ENCODE peak calls at places on chromosomes 11 and 22, in five cellular contexts. N is GM12878, D is HepG2, Q is HCT116, R is H1. C is an unnamed sample.

GRCh38 chr22:48885271-48885918 is 942.3 kb downstream of the BRD1 start:
- DNase-seq in N (no peak), D (no peak), Q (no peak), R (no peak), C (no peak)

GRCh38 chr11:121696947-121697346 is 244.2 kb upstream of the SORL1-AS1 start:
- DNase-seq in N (no peak), R (no peak), D (no peak), Q (no peak), C (no peak)

GRCh38 chr11:26234451-26234850 is 97.5 kb upstream of the ANO3 start:
- DNase-seq in Q (no peak), R (no peak), D (no peak), N (no peak), C (no peak)

GRCh38 chr11:119461250-119461963 is 38.4 kb upstream of the THY1 start:
- DNase-seq in D (no peak), Q (no peak), N (no peak), R (no peak), C (no peak)

GRCh38 chr11:75677275-75677674 is 8.4 kb upstream of the MAP6 start:
- DNase-seq in R (no peak), D (no peak), N (no peak), Q (no peak), C (no peak)

GRCh38 chr11:28566643-28567042 is 458.5 kb downstream of the METTL15 start:
- DNase-seq in R (peak; percentile 50), D (no peak), N (no peak), Q (peak; percentile 52), C (peak; percentile 7)

GRCh38 chr11:11786234-11786633 is 55.5 kb upstream of the USP47 start:
- DNase-seq in N (no peak), D (no peak), Q (no peak), R (no peak), C (no peak)

GRCh38 chr11:79013509-79013908 is 427.3 kb downstream of the TENM4 start:
- DNase-seq in Q (no peak), R (no peak), N (no peak), D (no peak), C (no peak)

GRCh38 chr11:130455493-130456127 is 7.2 kb downstream of the ADAMTS15 start:
- DNase-seq in D (no peak), N (no peak), R (no peak), Q (no peak), C (no peak)

GRCh38 chr11:88378422-88379066 is 41.0 kb upstream of the CTSC start:
- DNase-seq in N (no peak), Q (no peak), D (no peak), R (no peak), C (no peak)

GRCh38 chr22:23357028-23357427 is 176.7 kb downstream of the BCR start:
- DNase-seq in R (no peak), Q (no peak), D (no peak), N (no peak), C (no peak)

GRCh38 chr11:6655790-6656580 is at the start of gene DCHS1:
- DNase-seq in D (no peak), R (peak; percentile 67), N (no peak), Q (no peak), C (peak; percentile 79)

GRCh38 chr11:100903284-100903683 is 216.2 kb downstream of the ARHGAP42 start:
- DNase-seq in N (no peak), Q (no peak), R (no peak), D (no peak), C (no peak)

GRCh38 chr11:108069947-108070346 is 51.4 kb upstream of the ACAT1 start:
- DNase-seq in N (peak; percentile 4), D (no peak), Q (no peak), R (no peak), C (no peak)

GRCh38 chr11:121714356-121714755 is 261.6 kb upstream of the SORL1-AS1 start:
- DNase-seq in R (no peak), D (no peak), Q (no peak), N (no peak), C (no peak)

GRCh38 chr11:8229299-8230177 is 34.1 kb downstream of the LMO1 start:
- DNase-seq in Q (no peak), D (no peak), N (no peak), R (no peak), C (no peak)

GRCh38 chr11:112278803-112279202 is 18.1 kb upstream of the PLET1 start:
- DNase-seq in N (no peak), D (no peak), Q (no peak), R (no peak), C (no peak)
- TF ChIP-seq SRF in N (no peak), D (no peak), Q (no peak), R (no peak), C (no peak)

GRCh38 chr22:27846910-27847309 is 45.4 kb upstream of the MN1 start:
- DNase-seq in R (peak; percentile 41), D (no peak), N (no peak), Q (no peak), C (peak; percentile 18)

GRCh38 chr22:27844256-27844655 is 42.7 kb upstream of the MN1 start:
- DNase-seq in D (no peak), N (no peak), Q (no peak), R (peak; percentile 33), C (no peak)

GRCh38 chr22:27844656-27845602 is 43.4 kb upstream of the MN1 start:
- DNase-seq in D (no peak), Q (no peak), R (peak; percentile 45), N (no peak), C (no peak)

GRCh38 chr22:27846248-27846760 is 44.7 kb upstream of the MN1 start:
- DNase-seq in N (no peak), Q (no peak), R (peak; percentile 29), D (no peak), C (no peak)

GRCh38 chr22:27845603-27846100 is 44.1 kb upstream of the MN1 start:
- DNase-seq in R (peak; percentile 47), D (no peak), N (no peak), Q (no peak), C (no peak)
- TF ChIP-seq SRF in R (no peak), D (no peak), N (no peak), Q (no peak), C (no peak)

DNA sequence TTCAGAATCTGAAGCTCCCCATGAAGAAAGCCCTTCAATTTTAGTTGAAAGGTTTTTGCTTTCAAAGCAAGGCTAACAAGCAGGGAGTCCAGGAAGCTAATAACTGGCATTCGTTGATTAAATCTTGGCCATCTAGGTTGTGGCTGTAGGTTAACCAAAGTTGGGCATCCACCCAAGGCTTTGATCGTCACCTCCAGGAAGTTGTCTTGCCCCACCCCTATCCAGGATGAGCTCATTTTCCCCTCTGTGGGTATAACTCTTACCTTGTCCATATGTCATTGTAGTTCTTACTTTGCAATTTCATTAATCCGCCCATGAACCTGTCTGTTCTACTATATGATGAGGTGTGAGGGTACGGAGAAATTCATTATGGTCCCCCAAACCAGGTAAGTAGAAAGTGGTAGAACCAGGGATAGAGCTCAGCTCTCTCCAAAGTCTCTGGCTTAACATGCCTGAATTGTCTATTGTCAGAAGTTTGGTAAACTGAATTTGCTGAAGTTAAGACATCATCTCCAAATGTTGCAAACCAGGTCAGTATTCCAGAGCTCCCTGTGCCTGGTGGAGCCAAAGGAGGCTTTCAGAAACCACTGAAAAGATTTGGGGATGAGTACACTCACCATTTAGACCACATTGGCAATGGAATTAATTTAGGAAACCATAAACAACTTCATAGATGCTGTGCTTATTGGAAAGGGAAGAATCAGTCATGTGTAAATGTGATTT is 97.1 kb downstream of the CD44 start:
- DNase-seq in R (no peak), Q (peak; percentile 61), N (no peak), D (no peak), C (no peak)
- TF ChIP-seq SRF in R (no peak), Q (no peak), N (no peak), D (no peak), C (no peak)

GRCh38 chr22:30041475-30041874 is 38.8 kb upstream of the HORMAD2 start:
- DNase-seq in D (no peak), R (no peak), Q (no peak), N (no peak), C (no peak)
- TF ChIP-seq SRF in D (no peak), R (no peak), Q (no peak), N (no peak), C (no peak)

DNA sequence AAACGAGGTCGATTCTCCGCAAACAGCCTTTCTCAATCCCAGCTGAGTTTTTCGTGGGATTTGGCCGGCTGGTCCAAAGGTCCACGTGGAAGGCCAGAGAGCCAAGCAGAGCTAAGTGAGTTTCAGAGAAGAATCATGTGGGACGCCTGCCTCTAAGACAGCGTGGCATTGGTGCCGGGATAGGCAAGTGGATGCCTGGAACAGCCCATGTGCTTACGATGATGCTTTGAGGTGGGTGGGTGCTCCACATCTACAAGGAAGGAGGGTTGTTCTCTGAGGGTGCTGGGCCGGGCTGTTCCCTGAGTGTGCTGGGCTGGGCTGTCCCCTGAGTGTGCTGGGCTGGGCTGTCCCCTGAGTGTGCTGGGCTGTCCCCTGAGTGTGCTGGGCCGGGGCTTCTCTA is 41.4 kb downstream of the MUC2 start:
- DNase-seq in Q (no peak), D (no peak), N (no peak), R (no peak), C (no peak)
- TF ChIP-seq SRF in Q (no peak), D (no peak), N (no peak), R (no peak), C (no peak)

DNA sequence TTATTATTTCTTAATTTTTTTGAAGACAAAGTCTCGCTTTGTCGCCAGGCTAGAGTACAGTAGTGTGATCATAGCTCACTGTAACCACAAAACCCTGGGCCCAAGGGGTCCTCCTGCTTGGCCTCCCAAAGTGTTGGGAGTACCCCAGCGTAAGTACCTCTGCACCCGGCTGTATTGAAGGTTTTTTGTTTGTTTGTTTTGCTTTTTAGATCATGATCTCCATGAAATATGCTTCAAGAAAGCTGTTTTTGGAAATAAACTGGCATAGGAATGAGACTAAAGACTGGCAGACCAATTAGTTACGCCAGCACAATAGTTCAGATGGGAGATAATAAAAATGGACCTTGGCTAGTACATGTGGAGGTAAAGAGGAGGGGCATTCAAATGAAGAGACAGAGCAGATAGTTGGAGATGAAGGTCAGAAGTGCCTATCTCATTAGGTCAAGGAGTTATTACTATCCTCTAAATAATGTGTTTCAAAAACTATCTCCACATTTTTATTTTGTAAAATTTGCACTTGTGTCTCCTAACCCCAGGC is 4.1 kb upstream of the MRPL48 start:
- DNase-seq in D (peak; percentile 50), R (no peak), Q (no peak), N (no peak), C (no peak)
- TF ChIP-seq SRF in D (no peak), R (no peak), Q (no peak), N (no peak), C (no peak)